ENCODE peak calls at places on chromosome 15, in ten cellular contexts. R is activated CD4-positive, alpha-beta T cell treated with anti-CD3 and anti-CD28 coated beads for 24 hours; N is OCI-LY7; D is M059J; C is ELR; M is epithelial cell of proximal tubule; G is amygdala; B is ACHN; U is GM12891; E is NCI-H1105 treated with DMSO at 0.1 percent for 48 hours. J is an unnamed sample.

GRCh38 chr15:100833432-100834389 is 45.9 kb upstream of the ALDH1A3 start:
- DNase-seq in C (no peak), E (no peak), M (no peak), B (no peak), R (no peak), G (no peak), D (no peak), U (no peak), N (peak), J (no peak)

GRCh38 chr15:74780983-74781672 is 752 bp upstream of the CSK start:
- DNase-seq in M (no peak), C (peak), N (peak), B (no peak), U (no peak), D (no peak), G (no peak), R (no peak), E (no peak), J (no peak)

GRCh38 chr15:32134777-32135307 is 104.5 kb downstream of the CHRNA7 start:
- DNase-seq in D (no peak), E (no peak), C (no peak), G (no peak), M (no peak), B (no peak), N (no peak), R (no peak), U (no peak), J (no peak)

GRCh38 chr15:71044006-71044405 is 71.3 kb upstream of the THSD4 start:
- DNase-seq in C (peak), B (no peak), E (no peak), R (no peak), N (no peak), D (peak), G (no peak), M (no peak), U (no peak), J (peak)

GRCh38 chr15:69863446-69863845 is 234.3 kb downstream of the TLE3 start:
- DNase-seq in R (no peak), U (no peak), C (no peak), G (no peak), B (no peak), D (no peak), M (no peak), E (no peak), N (no peak), J (peak)

GRCh38 chr15:93438310-93438709 is 349.3 kb upstream of the RGMA start:
- DNase-seq in U (no peak), C (no peak), G (no peak), M (no peak), E (no peak), D (no peak), R (no peak), B (no peak), N (no peak), J (no peak)

GRCh38 chr15:73691398-73691797 is 7.2 kb downstream of the CD276 start:
- DNase-seq in N (no peak), G (no peak), C (peak), B (no peak), D (no peak), U (no peak), E (no peak), M (no peak), R (no peak), J (peak)

GRCh38 chr15:70195808-70196304 is 98.1 kb upstream of the TLE3 start:
- DNase-seq in B (peak), C (peak), E (no peak), R (no peak), G (peak), D (peak), U (no peak), N (no peak), M (no peak), J (peak)

GRCh38 chr15:82964890-82965289 is 12.4 kb upstream of the HOMER2 start:
- DNase-seq in G (no peak), B (no peak), R (no peak), C (no peak), U (no peak), D (no peak), M (no peak), E (no peak), N (no peak), J (no peak)

GRCh38 chr15:96331942-96332853 is 1.7 kb downstream of the NR2F2 start:
- DNase-seq in C (peak), U (no peak), E (peak), D (peak), G (no peak), M (no peak), N (no peak), R (no peak), B (peak), J (peak)

GRCh38 chr15:93981706-93982105 is 249.7 kb upstream of the MCTP2 start:
- DNase-seq in E (no peak), N (no peak), R (no peak), B (no peak), D (no peak), U (no peak), C (no peak), M (no peak), G (no peak), J (no peak)

GRCh38 chr15:55660153-55660552 is 72.0 kb upstream of the PYGO1 start:
- DNase-seq in C (no peak), N (no peak), B (no peak), E (no peak), R (no peak), D (no peak), G (no peak), U (no peak), M (no peak), J (no peak)

GRCh38 chr15:50886611-50887350 is 21.7 kb upstream of the AP4E1 start:
- DNase-seq in E (no peak), M (no peak), U (no peak), D (no peak), G (no peak), R (no peak), C (no peak), N (no peak), B (no peak), J (no peak)

GRCh38 chr15:39594056-39594763 is 13.3 kb downstream of the THBS1 start:
- DNase-seq in R (no peak), C (peak), E (no peak), G (no peak), B (peak), N (no peak), D (peak), U (no peak), M (no peak), J (no peak)

GRCh38 chr15:39592500-39592899 is 11.6 kb downstream of the THBS1 start:
- DNase-seq in E (no peak), R (no peak), D (peak), C (peak), B (peak), M (no peak), N (no peak), G (no peak), U (no peak), J (peak)

GRCh38 chr15:71364117-71364584 is 248.9 kb downstream of the THSD4 start:
- DNase-seq in U (no peak), C (no peak), B (no peak), G (no peak), D (no peak), N (no peak), R (no peak), E (peak), M (no peak), J (no peak)

GRCh38 chr15:51368751-51369450 is 27.4 kb downstream of the GLDN start:
- DNase-seq in B (no peak), U (no peak), M (no peak), G (no peak), C (peak), D (peak), E (no peak), N (no peak), R (no peak), J (no peak)

GRCh38 chr15:89506026-89506686 is 9.8 kb upstream of the RHCG start:
- DNase-seq in N (no peak), C (no peak), B (no peak), E (no peak), M (no peak), G (no peak), R (no peak), U (no peak), D (no peak), J (no peak)

GRCh38 chr15:72183781-72184164 is 13.8 kb downstream of the GRAMD2A start:
- DNase-seq in N (no peak), E (no peak), U (no peak), R (no peak), B (no peak), D (no peak), G (no peak), M (no peak), C (no peak), J (no peak)

GRCh38 chr15:68639926-68640600 is 61.3 kb downstream of the CORO2B start:
- DNase-seq in N (no peak), R (no peak), U (no peak), M (no peak), E (no peak), C (peak), G (no peak), B (no peak), D (peak), J (no peak)

GRCh38 chr15:89820651-89821611 is 6.3 kb upstream of the ANPEP start:
- DNase-seq in B (no peak), D (peak), G (no peak), R (no peak), E (no peak), C (peak), U (no peak), M (no peak), N (no peak), J (peak)

GRCh38 chr15:96703087-96703486 is 372.6 kb downstream of the NR2F2 start:
- DNase-seq in G (no peak), D (no peak), R (no peak), C (no peak), U (no peak), E (no peak), B (no peak), N (no peak), M (no peak), J (no peak)

GRCh38 chr15:77031376-77032050 is 36.6 kb downstream of the PSTPIP1 start:
- DNase-seq in B (no peak), E (no peak), N (peak), M (no peak), G (no peak), R (no peak), U (peak), D (peak), C (peak), J (peak)

GRCh38 chr15:37764733-37765191 is 169.7 kb upstream of the TMCO5A start:
- DNase-seq in N (peak), R (no peak), M (no peak), D (peak), U (no peak), C (peak), E (peak), G (no peak), B (peak), J (peak)

GRCh38 chr15:80019168-80019745 is 40.2 kb upstream of the ZFAND6 start:
- DNase-seq in U (no peak), B (no peak), R (no peak), E (no peak), G (no peak), N (no peak), C (no peak), D (no peak), M (no peak), J (no peak)

GRCh38 chr15:90031231-90031791 is 30.2 kb downstream of the ZNF710 start:
- DNase-seq in B (no peak), M (no peak), C (peak), R (no peak), G (no peak), D (peak), N (peak), U (peak), E (no peak), J (no peak)

GRCh38 chr15:101615986-101616848 is 36.0 kb downstream of the TM2D3 start:
- DNase-seq in M (no peak), D (peak), B (no peak), N (no peak), E (peak), U (no peak), R (no peak), G (no peak), C (peak), J (peak)

GRCh38 chr15:49075876-49076275 is 29.6 kb upstream of the SECISBP2L start:
- DNase-seq in U (no peak), N (no peak), M (no peak), B (no peak), R (no peak), D (no peak), C (no peak), E (no peak), G (no peak), J (no peak)

GRCh38 chr15:89747708-89748682 is 3.1 kb downstream of the MESP1 start:
- DNase-seq in U (no peak), C (no peak), G (no peak), M (no peak), R (no peak), E (no peak), B (no peak), D (no peak), N (no peak), J (no peak)

GRCh38 chr15:60967728-60968127 is 261.4 kb downstream of the RORA start:
- DNase-seq in G (no peak), B (no peak), D (no peak), M (no peak), N (no peak), E (no peak), U (no peak), R (no peak), C (no peak), J (no peak)

GRCh38 chr15:26910715-26911114 is 43.9 kb downstream of the GABRA5 start:
- DNase-seq in U (no peak), M (no peak), D (no peak), R (no peak), N (no peak), E (no peak), C (no peak), G (no peak), B (no peak), J (no peak)

GRCh38 chr15:90249123-90249863 is at the start of gene TTLL13:
- DNase-seq in E (peak), N (peak), D (peak), U (peak), C (peak), R (peak), G (peak), M (no peak), B (peak), J (peak)

GRCh38 chr15:65981837-65982696 is 112.8 kb downstream of the RAB11A start:
- DNase-seq in D (no peak), M (no peak), N (peak), R (peak), G (peak), C (no peak), E (peak), B (peak), U (peak), J (peak)

GRCh38 chr15:90560229-90560771 is 30.6 kb downstream of the CRTC3 start:
- DNase-seq in N (no peak), D (peak), B (no peak), E (no peak), G (no peak), M (no peak), U (no peak), C (peak), R (no peak), J (peak)

GRCh38 chr15:33341943-33342342 is 31.2 kb downstream of the RYR3 start:
- DNase-seq in C (no peak), M (no peak), N (no peak), B (no peak), R (no peak), D (no peak), G (no peak), U (no peak), E (no peak), J (no peak)

GRCh38 chr15:47726399-47726823 is 9.1 kb downstream of the SEMA6D start:
- DNase-seq in U (no peak), N (no peak), B (no peak), E (no peak), D (no peak), C (peak), M (peak), G (no peak), R (no peak), J (peak)

GRCh38 chr15:72168131-72168825 is 29.3 kb downstream of the GRAMD2A start:
- DNase-seq in C (peak), M (no peak), G (no peak), D (peak), U (no peak), E (no peak), R (no peak), N (no peak), B (no peak), J (peak)

J was measured in kidney tubule cell.